ENCODE peak calls at places on chromosomes 5 and 9, in five cellular contexts. Q is suprapubic skin, P is tibial nerve, F is stomach, V is esophagus muscularis mucosa. W is an unnamed sample. For H3K4me1, the result is how much of the 10 kb centered on the place peaks cover.

GRCh38 chr9:127535834-127536233 is 76.2 kb upstream of the STXBP1 start:
- DNase-seq in P (no peak), Q (no peak), V (no peak), F (no peak), W (no peak)

GRCh38 chr9:3773661-3774060 is 247.9 kb upstream of the RFX3 start:
- DNase-seq in V (no peak), Q (no peak), F (no peak), P (no peak), W (no peak)

GRCh38 chr5:172245046-172245445 is 38.5 kb downstream of the UBTD2 start:
- DNase-seq in F (no peak), P (no peak), Q (no peak), V (no peak), W (no peak)

GRCh38 chr9:96859461-96860198 is 5.3 kb upstream of the ZNF782 start:
- DNase-seq in Q (no peak), F (no peak), P (no peak), V (no peak), W (no peak)

GRCh38 chr5:109161914-109162683 is 247.7 kb downstream of the PJA2 start:
- DNase-seq in Q (no peak), V (no peak), P (no peak), F (no peak), W (no peak)

GRCh38 chr5:151469386-151469785 is 22.0 kb downstream of the SLC36A1 start:
- DNase-seq in F (no peak), V (no peak), Q (no peak), P (no peak), W (no peak)

GRCh38 chr9:134959126-134959970 is 41.6 kb upstream of the FCN1 start:
- DNase-seq in Q (peak), V (no peak), P (no peak), F (no peak), W (no peak)

GRCh38 chr9:130287736-130288135 is 22.2 kb downstream of the HMCN2 start:
- DNase-seq in Q (no peak), F (no peak), P (no peak), V (no peak), W (no peak)

GRCh38 chr5:180040287-180041214 is 31.0 kb downstream of the RNF130 start:
- DNase-seq in Q (no peak), P (no peak), F (peak), V (no peak), W (no peak)

GRCh38 chr5:94181940-94182339 is 436.5 kb downstream of the KIAA0825 start:
- DNase-seq in Q (no peak), P (no peak), V (no peak), F (no peak), W (no peak)

GRCh38 chr5:126052120-126052519 is 371.1 kb upstream of the GRAMD2B start:
- DNase-seq in V (no peak), P (no peak), Q (no peak), F (no peak), W (no peak)

GRCh38 chr5:179281688-179282087 is 63.6 kb downstream of the ADAMTS2 start:
- DNase-seq in V (no peak), P (no peak), Q (no peak), F (no peak), W (no peak)

GRCh38 chr5:109877670-109878045 is 187.9 kb downstream of the MAN2A1 start:
- DNase-seq in Q (no peak), P (no peak), F (no peak), V (no peak), W (no peak)

GRCh38 chr5:42498000-42498399 is 74.8 kb downstream of the GHR start:
- DNase-seq in P (no peak), F (no peak), Q (no peak), V (no peak), W (no peak)

DNA sequence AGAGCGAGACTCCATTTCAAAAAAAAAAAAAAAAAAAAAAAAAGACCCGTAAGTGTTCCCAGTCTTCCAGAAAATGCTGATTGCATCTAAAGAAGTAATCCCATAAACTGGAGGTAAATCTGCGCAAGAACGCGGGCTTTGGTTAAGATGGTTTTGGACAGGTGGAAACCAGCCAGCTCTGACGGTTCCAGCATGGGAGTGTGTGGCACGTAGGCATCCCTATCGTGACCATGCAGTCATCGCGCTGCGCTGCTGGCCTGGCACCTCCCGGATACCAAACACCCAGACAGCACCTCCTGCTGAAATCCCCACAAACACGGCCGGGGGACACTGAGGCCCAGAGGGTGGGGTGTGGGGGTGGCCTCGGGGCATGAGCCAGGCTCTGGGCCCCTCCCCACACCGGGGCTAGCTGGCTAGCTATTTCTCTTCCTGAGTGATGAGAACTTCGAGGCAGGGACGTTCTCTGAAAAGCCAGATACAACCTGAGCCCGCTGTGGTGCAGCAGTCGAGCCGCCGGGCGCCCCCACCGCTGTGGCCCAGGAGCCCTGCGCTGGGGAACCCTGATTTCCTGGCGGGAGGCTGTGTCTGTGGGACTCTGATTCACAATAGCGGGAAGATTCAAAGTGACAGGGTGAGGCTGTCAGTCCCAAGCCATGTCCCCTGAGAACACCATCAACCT is 32.2 kb upstream of the NOTCH1 start:
- DNase-seq in P (no peak), Q (no peak), F (no peak), V (no peak), W (no peak)
- H3K4me1 ChIP-seq in P (under half), Q (under half), F (under half), V (under half), W (under half)

DNA sequence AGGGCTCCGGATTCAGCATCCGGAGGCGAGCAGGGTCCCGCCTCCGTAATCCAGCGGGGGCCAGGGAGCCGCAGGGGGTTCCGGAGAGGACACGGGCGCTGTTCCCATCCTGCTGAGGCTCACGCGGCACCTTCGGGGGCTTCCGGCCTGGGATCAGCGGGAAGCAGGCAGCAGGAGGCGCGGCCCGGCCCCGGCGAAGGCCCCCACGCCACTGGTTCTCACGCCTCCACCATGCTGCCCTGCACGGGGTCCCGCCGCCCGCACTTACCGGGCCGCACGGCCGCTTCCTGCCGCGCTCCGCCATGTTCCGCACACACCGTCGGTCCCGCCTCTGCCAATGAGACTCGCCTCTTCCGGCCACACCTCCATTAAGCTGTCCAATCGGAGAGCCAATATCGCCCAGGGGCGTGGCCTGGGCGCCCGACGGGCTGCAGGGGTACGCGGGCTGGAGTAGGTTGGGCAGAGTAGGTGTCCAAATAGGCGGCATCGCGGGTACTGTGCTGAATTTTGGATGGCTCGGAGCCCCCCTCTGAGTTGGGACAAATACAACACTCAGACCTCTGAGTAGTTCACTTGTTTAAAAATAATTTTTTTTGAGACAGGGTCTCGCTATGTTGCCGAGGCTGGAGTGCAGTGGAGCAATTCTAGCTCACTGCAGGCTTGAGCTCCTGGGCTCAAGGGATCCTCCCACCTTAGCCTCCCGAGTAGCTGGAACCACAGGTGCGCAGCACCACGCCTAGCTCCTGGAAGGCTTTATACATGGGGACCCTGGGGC is at the start of gene SPOUT1:
- DNase-seq in Q (peak), F (peak), V (peak), P (peak), W (peak)
- TF ChIP-seq EP300 in Q (no peak), F (no peak), V (no peak), P (no peak), W (no peak)

GRCh38 chr9:33447404-33448158 is at the start of gene AQP3:
- DNase-seq in V (no peak), Q (peak), F (peak), P (peak), W (peak)
- TF ChIP-seq POLR2A in V (no peak), Q (peak), F (no peak), P (no peak), W (peak)

GRCh38 chr9:22052376-22052945 is 43.4 kb upstream of the CDKN2B start:
- DNase-seq in F (no peak), Q (no peak), P (no peak), V (peak), W (no peak)
- H3K4me1 ChIP-seq in F (under half), Q (under half), P (under half), V (under half), W (under half)

DNA sequence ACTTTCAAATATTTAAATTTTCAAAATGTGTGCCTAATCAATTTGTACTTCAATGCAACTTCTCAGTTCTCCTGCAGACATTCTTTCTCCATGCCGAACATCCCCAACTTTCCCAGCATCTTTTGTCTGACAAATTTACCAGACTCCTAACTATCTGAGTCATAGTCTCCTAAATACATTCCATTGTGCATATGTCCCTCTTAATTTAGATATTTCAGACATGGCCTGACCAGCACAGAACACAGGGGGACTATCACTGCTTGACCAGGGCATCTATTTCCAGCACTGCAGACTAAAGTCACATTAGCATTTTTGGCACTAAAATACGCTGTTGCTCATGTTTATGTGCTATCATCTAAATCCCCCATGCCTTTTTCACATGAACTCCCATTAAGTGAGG is 71.9 kb downstream of the ITGA1 start:
- DNase-seq in P (no peak), V (no peak), F (no peak), Q (no peak), W (no peak)
- TF ChIP-seq EP300 in P (no peak), V (no peak), F (no peak), Q (no peak), W (no peak)

DNA sequence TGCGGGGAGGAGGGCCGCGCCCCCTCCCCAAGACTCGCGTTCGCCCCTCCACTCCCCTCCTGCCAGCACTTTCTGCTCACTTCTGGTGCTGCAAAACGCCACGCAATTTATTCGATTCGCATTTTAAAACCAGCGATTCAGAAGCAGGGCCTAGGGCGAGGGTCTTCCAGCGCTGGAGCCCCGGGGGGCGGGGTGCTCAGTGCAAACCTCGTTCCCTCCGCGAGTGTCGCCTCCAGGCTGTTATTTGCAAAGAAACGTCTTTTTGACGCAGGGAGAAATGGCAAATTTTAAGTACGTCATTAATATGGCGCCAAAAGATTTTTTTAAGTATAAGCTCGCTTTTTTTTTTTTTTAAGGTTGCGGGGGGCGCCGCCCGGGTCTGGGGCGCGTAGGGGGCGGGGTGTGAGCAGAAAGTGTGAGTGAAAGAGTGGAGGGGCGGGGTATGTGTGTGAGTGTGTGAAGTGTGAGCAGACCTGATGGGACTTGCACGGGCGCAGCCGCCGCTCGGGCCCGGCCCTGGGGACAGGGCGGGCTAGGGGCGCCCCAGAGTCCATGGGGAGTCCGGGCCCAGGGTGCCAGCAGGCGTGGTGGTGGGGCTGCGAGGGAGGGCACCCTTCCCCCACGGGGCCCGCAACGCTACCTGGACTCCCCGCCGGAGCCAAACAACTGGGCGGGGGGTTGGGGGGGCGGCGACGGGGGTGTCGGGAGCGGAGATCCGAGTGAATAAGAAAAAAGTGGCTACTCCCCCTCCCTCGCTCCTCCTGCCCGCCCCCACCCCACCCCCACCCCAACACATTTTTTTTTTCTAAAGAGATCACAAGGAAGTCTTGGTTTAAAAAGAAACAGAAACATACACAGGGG is at the start of gene JADE2:
- DNase-seq in F (peak), Q (peak), V (peak), P (peak), W (peak)
- TF ChIP-seq POLR2A in F (no peak), Q (no peak), V (peak), P (no peak), W (peak)

GRCh38 chr9:124274738-124275137 is 17.0 kb downstream of the NEK6 start:
- DNase-seq in F (no peak), Q (no peak), P (no peak), V (no peak), W (no peak)

GRCh38 chr9:124274228-124274627 is 16.5 kb downstream of the NEK6 start:
- DNase-seq in F (no peak), P (no peak), V (no peak), Q (no peak), W (no peak)

GRCh38 chr9:124272118-124272517 is 14.4 kb downstream of the NEK6 start:
- DNase-seq in V (no peak), P (no peak), Q (no peak), F (no peak), W (no peak)

GRCh38 chr9:124272979-124273378 is 15.2 kb downstream of the NEK6 start:
- DNase-seq in P (no peak), Q (no peak), V (no peak), F (no peak), W (no peak)

GRCh38 chr9:124273428-124274153 is 15.8 kb downstream of the NEK6 start:
- DNase-seq in P (no peak), F (no peak), V (no peak), Q (no peak), W (no peak)
- H3K4me1 ChIP-seq in P (half or more), F (half or more), V (half or more), Q (under half), W (half or more)

GRCh38 chr5:148856009-148856367 is 29.6 kb downstream of the ADRB2 start:
- DNase-seq in F (no peak), P (no peak), Q (no peak), V (no peak), W (peak)

GRCh38 chr5:148858547-148858946 is 32.1 kb downstream of the ADRB2 start:
- DNase-seq in F (no peak), P (no peak), V (no peak), Q (no peak), W (no peak)

GRCh38 chr5:148858106-148858505 is 31.7 kb downstream of the ADRB2 start:
- DNase-seq in F (no peak), Q (no peak), P (no peak), V (no peak), W (no peak)

GRCh38 chr5:148856424-148856823 is 30.0 kb downstream of the ADRB2 start:
- DNase-seq in P (no peak), Q (no peak), F (no peak), V (no peak), W (no peak)

DNA sequence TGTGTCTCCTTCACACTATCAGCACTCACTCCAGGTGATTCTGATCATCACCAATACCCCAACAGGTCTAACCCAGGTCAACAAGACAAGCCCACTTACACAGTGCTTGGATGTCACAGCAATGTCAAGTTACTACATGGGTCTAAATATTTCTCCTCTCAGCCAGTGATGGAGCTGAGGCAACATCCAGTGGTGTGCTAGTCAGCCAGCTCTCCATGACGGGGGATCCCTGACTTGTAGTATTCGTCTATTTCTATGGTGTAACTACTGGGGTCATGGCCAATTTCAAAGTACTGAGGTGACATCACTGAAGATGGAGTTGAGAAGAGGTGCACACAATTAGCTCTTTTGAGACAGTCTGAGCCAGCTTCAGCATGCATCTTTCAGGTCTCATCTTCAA is 31.1 kb downstream of the ADRB2 start:
- DNase-seq in V (no peak), Q (no peak), P (no peak), F (no peak), W (no peak)
- TF ChIP-seq EP300 in V (no peak), Q (no peak), P (no peak), F (no peak), W (no peak)

DNA sequence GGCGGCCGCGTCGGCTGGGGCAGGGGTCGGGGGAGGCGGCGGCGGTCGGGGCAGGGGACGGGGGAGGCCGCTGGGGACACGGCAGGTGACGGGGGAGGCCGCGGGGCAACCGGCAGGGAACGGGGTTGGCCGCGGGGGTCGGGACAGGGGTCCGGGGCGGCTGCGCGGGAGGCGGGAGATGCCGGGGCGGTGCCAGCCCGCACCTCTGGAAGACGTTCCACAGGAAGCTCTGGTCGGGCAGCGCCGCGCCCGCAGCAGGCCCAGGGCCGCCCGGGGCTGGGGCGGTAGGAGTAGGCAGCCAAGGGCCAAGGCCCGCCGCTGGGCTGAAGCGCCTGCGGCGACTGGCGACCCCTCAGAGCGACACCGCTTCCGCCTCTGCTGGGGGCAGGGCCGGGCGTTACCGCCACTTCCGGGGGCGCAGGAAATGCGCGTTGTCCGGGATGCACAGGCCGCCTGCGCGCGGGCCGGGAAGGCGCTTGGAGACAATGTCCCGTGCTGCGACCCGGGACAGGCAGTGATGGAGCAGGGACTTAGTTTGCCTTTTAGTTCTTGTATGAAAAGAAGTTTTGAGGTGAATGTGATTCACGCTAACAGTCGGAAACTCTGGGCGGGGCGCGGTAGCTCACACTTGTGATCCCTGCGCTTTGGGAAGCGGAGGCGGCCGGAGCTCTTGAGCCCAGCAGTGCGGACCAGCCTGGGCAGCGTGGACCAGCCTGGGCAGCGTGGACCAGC is 110.0 kb upstream of the LPCAT1 start:
- DNase-seq in V (no peak), F (peak), P (peak), Q (no peak), W (peak)
- TF ChIP-seq POLR2A in V (peak), F (no peak), P (peak), Q (peak), W (peak)

W was measured in transverse colon.